ENCODE peak calls at places on chromosome 18, in ten cellular contexts. One of them, this sample, is unnamed.

GRCh38 chr18:63119647-63120046 is 199.9 kb downstream of the BCL2 start:
- DNase-seq in CD4-positive, alpha-beta T cell: no peak
- DNase-seq in heart left ventricle: no peak
- DNase-seq in HFFc6: peak
- DNase-seq in epithelial cell of proximal tubule: no peak
- DNase-seq in CD8-positive, alpha-beta T cell: no peak
- DNase-seq in prostate gland: peak
- DNase-seq in endothelial cell: peak
- DNase-seq in glutamatergic neuron: peak
- DNase-seq in OCI-LY7: no peak
- DNase-seq in this sample: peak

GRCh38 chr18:35344736-35345459 is 678 bp upstream of the ZNF24 start:
- DNase-seq in CD4-positive, alpha-beta T cell: no peak
- DNase-seq in HFFc6: peak
- DNase-seq in glutamatergic neuron: no peak
- DNase-seq in CD8-positive, alpha-beta T cell: no peak
- DNase-seq in OCI-LY7: peak
- DNase-seq in endothelial cell: no peak
- DNase-seq in epithelial cell of proximal tubule: no peak
- DNase-seq in prostate gland: no peak
- DNase-seq in heart left ventricle: no peak
- DNase-seq in this sample: no peak

GRCh38 chr18:57915848-57916596 is 112.9 kb upstream of the ATP8B1 start:
- DNase-seq in prostate gland: no peak
- DNase-seq in HFFc6: no peak
- DNase-seq in glutamatergic neuron: peak
- DNase-seq in CD8-positive, alpha-beta T cell: no peak
- DNase-seq in endothelial cell: peak
- DNase-seq in heart left ventricle: no peak
- DNase-seq in epithelial cell of proximal tubule: no peak
- DNase-seq in OCI-LY7: peak
- DNase-seq in CD4-positive, alpha-beta T cell: no peak
- DNase-seq in this sample: peak

GRCh38 chr18:2180586-2180985 is 390.7 kb downstream of the METTL4 start:
- DNase-seq in heart left ventricle: no peak
- DNase-seq in OCI-LY7: no peak
- DNase-seq in CD8-positive, alpha-beta T cell: no peak
- DNase-seq in CD4-positive, alpha-beta T cell: no peak
- DNase-seq in HFFc6: no peak
- DNase-seq in glutamatergic neuron: no peak
- DNase-seq in prostate gland: no peak
- DNase-seq in epithelial cell of proximal tubule: no peak
- DNase-seq in endothelial cell: no peak
- DNase-seq in this sample: no peak

GRCh38 chr18:13614701-13615288 is 111.6 kb downstream of the FAM210A start:
- DNase-seq in prostate gland: no peak
- DNase-seq in CD8-positive, alpha-beta T cell: peak
- DNase-seq in heart left ventricle: peak
- DNase-seq in HFFc6: no peak
- DNase-seq in epithelial cell of proximal tubule: no peak
- DNase-seq in CD4-positive, alpha-beta T cell: no peak
- DNase-seq in glutamatergic neuron: no peak
- DNase-seq in endothelial cell: no peak
- DNase-seq in OCI-LY7: peak
- DNase-seq in this sample: no peak

GRCh38 chr18:22601481-22601880 is 183.8 kb upstream of the CTAGE1 start:
- DNase-seq in HFFc6: peak
- DNase-seq in CD8-positive, alpha-beta T cell: no peak
- DNase-seq in heart left ventricle: no peak
- DNase-seq in CD4-positive, alpha-beta T cell: no peak
- DNase-seq in endothelial cell: no peak
- DNase-seq in OCI-LY7: no peak
- DNase-seq in glutamatergic neuron: no peak
- DNase-seq in epithelial cell of proximal tubule: no peak
- DNase-seq in prostate gland: no peak
- DNase-seq in this sample: no peak

GRCh38 chr18:11561293-11561692 is 48.1 kb upstream of the SLC35G4 start:
- DNase-seq in CD8-positive, alpha-beta T cell: no peak
- DNase-seq in epithelial cell of proximal tubule: no peak
- DNase-seq in glutamatergic neuron: no peak
- DNase-seq in OCI-LY7: no peak
- DNase-seq in CD4-positive, alpha-beta T cell: no peak
- DNase-seq in prostate gland: no peak
- DNase-seq in endothelial cell: no peak
- DNase-seq in heart left ventricle: no peak
- DNase-seq in HFFc6: no peak
- DNase-seq in this sample: no peak

GRCh38 chr18:38262666-38263065 is 697.1 kb upstream of the CELF4 start:
- DNase-seq in CD8-positive, alpha-beta T cell: no peak
- DNase-seq in OCI-LY7: no peak
- DNase-seq in glutamatergic neuron: no peak
- DNase-seq in epithelial cell of proximal tubule: no peak
- DNase-seq in HFFc6: no peak
- DNase-seq in CD4-positive, alpha-beta T cell: no peak
- DNase-seq in heart left ventricle: no peak
- DNase-seq in prostate gland: no peak
- DNase-seq in endothelial cell: no peak
- DNase-seq in this sample: no peak

GRCh38 chr18:75896865-75897264 is 469.4 kb upstream of the SMIM21 start:
- DNase-seq in glutamatergic neuron: no peak
- DNase-seq in CD4-positive, alpha-beta T cell: no peak
- DNase-seq in CD8-positive, alpha-beta T cell: no peak
- DNase-seq in HFFc6: no peak
- DNase-seq in epithelial cell of proximal tubule: no peak
- DNase-seq in prostate gland: no peak
- DNase-seq in heart left ventricle: no peak
- DNase-seq in OCI-LY7: no peak
- DNase-seq in endothelial cell: peak
- DNase-seq in this sample: no peak

GRCh38 chr18:55405655-55406373 is 182.2 kb downstream of the TCF4 start:
- DNase-seq in prostate gland: peak
- DNase-seq in CD8-positive, alpha-beta T cell: no peak
- DNase-seq in endothelial cell: no peak
- DNase-seq in CD4-positive, alpha-beta T cell: no peak
- DNase-seq in epithelial cell of proximal tubule: peak
- DNase-seq in glutamatergic neuron: no peak
- DNase-seq in HFFc6: peak
- DNase-seq in OCI-LY7: no peak
- DNase-seq in heart left ventricle: peak
- DNase-seq in this sample: peak
- TF ChIP-seq CTCF in prostate gland: no peak
- TF ChIP-seq CTCF in CD8-positive, alpha-beta T cell: no peak
- TF ChIP-seq CTCF in endothelial cell: no peak
- TF ChIP-seq CTCF in CD4-positive, alpha-beta T cell: no peak
- TF ChIP-seq CTCF in epithelial cell of proximal tubule: peak
- TF ChIP-seq CTCF in glutamatergic neuron: no peak
- TF ChIP-seq CTCF in HFFc6: peak
- TF ChIP-seq CTCF in OCI-LY7: no peak
- TF ChIP-seq CTCF in heart left ventricle: no peak
- TF ChIP-seq CTCF in this sample: no peak

DNA sequence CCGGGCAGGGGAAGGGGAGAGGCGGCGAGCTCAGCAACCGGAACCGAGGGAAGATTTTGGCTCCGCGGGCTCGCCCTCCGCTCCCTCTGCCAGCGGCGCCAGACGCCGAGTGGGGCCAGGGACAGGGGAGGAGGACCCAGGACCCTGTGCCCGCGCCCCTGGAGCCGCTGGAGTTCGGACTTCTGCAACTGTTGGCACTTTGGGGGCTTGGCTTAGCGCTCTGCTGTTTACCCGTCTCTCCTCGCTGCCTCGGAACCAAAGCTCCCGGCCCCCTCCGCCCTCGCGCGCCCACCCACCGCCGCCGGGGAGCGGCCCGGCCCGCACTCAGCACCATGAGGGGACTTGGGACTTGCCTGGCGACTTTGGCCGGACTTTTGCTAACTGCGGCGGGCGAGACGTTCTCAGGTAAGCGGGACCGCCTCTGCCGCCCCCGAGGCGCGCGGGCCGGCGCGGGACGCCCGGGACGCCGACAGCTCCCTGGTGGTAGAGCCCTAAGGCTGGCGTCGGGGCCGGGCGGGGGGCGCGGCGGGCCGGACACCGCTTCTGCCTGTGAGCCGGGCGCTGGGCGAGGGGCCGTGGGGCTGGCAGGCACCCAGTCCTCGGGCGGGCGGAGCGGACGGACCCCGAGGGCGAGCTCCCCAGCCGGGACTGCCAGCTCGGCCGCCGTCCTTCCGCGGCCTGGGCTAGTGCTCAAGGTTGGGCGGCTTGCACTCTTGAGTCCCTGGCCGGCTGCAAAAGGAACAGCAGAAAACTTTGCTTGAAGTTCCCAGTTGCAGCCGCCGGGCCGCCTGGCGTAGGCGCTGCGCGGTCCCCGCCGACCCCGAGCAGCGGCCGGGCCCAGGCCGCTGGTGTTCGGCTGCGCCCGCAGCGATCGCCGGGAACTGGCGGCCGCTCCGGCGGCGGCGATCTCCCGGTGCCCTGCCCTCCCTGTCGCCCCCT is 640 bp downstream of the PTPRM start:
- DNase-seq in endothelial cell: peak
- DNase-seq in heart left ventricle: peak
- DNase-seq in prostate gland: peak
- DNase-seq in glutamatergic neuron: peak
- DNase-seq in CD4-positive, alpha-beta T cell: no peak
- DNase-seq in HFFc6: peak
- DNase-seq in CD8-positive, alpha-beta T cell: no peak
- DNase-seq in epithelial cell of proximal tubule: no peak
- DNase-seq in OCI-LY7: no peak
- DNase-seq in this sample: peak
- TF ChIP-seq CTCF in endothelial cell: no peak
- TF ChIP-seq CTCF in heart left ventricle: no peak
- TF ChIP-seq CTCF in prostate gland: no peak
- TF ChIP-seq CTCF in glutamatergic neuron: no peak
- TF ChIP-seq CTCF in CD4-positive, alpha-beta T cell: no peak
- TF ChIP-seq CTCF in HFFc6: no peak
- TF ChIP-seq CTCF in CD8-positive, alpha-beta T cell: no peak
- TF ChIP-seq CTCF in epithelial cell of proximal tubule: no peak
- TF ChIP-seq CTCF in OCI-LY7: no peak
- TF ChIP-seq CTCF in this sample: no peak

GRCh38 chr18:36622610-36623009 is 206.2 kb downstream of the TPGS2 start:
- DNase-seq in endothelial cell: no peak
- DNase-seq in prostate gland: no peak
- DNase-seq in CD8-positive, alpha-beta T cell: no peak
- DNase-seq in CD4-positive, alpha-beta T cell: no peak
- DNase-seq in HFFc6: no peak
- DNase-seq in glutamatergic neuron: no peak
- DNase-seq in OCI-LY7: no peak
- DNase-seq in epithelial cell of proximal tubule: no peak
- DNase-seq in heart left ventricle: no peak
- DNase-seq in this sample: no peak

GRCh38 chr18:36625386-36625785 is 203.4 kb downstream of the TPGS2 start:
- DNase-seq in HFFc6: no peak
- DNase-seq in heart left ventricle: no peak
- DNase-seq in glutamatergic neuron: no peak
- DNase-seq in CD8-positive, alpha-beta T cell: no peak
- DNase-seq in endothelial cell: no peak
- DNase-seq in prostate gland: no peak
- DNase-seq in epithelial cell of proximal tubule: no peak
- DNase-seq in OCI-LY7: no peak
- DNase-seq in CD4-positive, alpha-beta T cell: no peak
- DNase-seq in this sample: no peak

GRCh38 chr18:36627616-36628015 is 201.2 kb downstream of the TPGS2 start:
- DNase-seq in CD8-positive, alpha-beta T cell: no peak
- DNase-seq in prostate gland: no peak
- DNase-seq in OCI-LY7: no peak
- DNase-seq in glutamatergic neuron: no peak
- DNase-seq in CD4-positive, alpha-beta T cell: no peak
- DNase-seq in HFFc6: no peak
- DNase-seq in endothelial cell: no peak
- DNase-seq in epithelial cell of proximal tubule: no peak
- DNase-seq in heart left ventricle: no peak
- DNase-seq in this sample: no peak

GRCh38 chr18:36623681-36624080 is 205.1 kb downstream of the TPGS2 start:
- DNase-seq in CD4-positive, alpha-beta T cell: no peak
- DNase-seq in OCI-LY7: no peak
- DNase-seq in CD8-positive, alpha-beta T cell: no peak
- DNase-seq in HFFc6: no peak
- DNase-seq in glutamatergic neuron: no peak
- DNase-seq in prostate gland: no peak
- DNase-seq in epithelial cell of proximal tubule: no peak
- DNase-seq in endothelial cell: no peak
- DNase-seq in heart left ventricle: no peak
- DNase-seq in this sample: no peak

DNA sequence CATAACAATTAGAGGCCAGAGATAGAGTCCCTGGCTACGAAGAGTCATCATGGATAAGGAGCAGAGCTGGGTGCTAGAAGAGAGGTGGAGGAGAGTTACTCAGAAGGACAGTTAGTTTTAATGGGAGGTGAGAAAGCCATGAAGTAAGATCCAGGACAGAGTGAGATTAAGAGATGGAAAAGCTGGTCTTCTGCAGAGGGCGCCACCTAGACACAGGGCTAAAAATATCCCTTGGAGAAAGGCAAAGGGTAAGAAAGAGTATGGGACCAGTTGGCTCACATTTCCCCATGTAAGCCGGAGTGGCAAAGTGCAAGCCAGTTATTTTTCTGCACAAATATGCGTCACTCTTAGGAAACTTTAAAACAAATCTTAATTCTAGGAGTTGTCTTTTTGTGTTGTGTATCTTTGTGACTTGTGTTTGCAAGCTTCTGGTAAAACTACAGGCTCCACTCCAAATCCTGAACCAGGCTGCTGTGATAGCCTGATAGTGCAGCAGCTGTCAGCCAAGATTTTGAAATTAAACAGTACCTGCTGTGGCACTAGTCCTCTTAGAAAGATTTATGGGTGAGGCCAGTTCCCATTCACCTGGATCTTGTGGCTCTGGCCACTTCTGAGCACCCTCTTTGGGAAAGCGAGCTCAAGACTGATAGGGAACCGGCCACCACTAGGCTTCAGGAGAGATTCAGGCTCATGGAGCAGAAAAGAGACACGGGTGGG is 204.2 kb downstream of the TPGS2 start:
- DNase-seq in OCI-LY7: no peak
- DNase-seq in HFFc6: no peak
- DNase-seq in endothelial cell: no peak
- DNase-seq in CD4-positive, alpha-beta T cell: no peak
- DNase-seq in prostate gland: no peak
- DNase-seq in epithelial cell of proximal tubule: no peak
- DNase-seq in heart left ventricle: no peak
- DNase-seq in CD8-positive, alpha-beta T cell: no peak
- DNase-seq in glutamatergic neuron: no peak
- DNase-seq in this sample: no peak
- TF ChIP-seq CTCF in OCI-LY7: no peak
- TF ChIP-seq CTCF in HFFc6: peak
- TF ChIP-seq CTCF in endothelial cell: no peak
- TF ChIP-seq CTCF in CD4-positive, alpha-beta T cell: no peak
- TF ChIP-seq CTCF in prostate gland: no peak
- TF ChIP-seq CTCF in epithelial cell of proximal tubule: peak
- TF ChIP-seq CTCF in heart left ventricle: no peak
- TF ChIP-seq CTCF in CD8-positive, alpha-beta T cell: no peak
- TF ChIP-seq CTCF in glutamatergic neuron: no peak
- TF ChIP-seq CTCF in this sample: no peak

DNA sequence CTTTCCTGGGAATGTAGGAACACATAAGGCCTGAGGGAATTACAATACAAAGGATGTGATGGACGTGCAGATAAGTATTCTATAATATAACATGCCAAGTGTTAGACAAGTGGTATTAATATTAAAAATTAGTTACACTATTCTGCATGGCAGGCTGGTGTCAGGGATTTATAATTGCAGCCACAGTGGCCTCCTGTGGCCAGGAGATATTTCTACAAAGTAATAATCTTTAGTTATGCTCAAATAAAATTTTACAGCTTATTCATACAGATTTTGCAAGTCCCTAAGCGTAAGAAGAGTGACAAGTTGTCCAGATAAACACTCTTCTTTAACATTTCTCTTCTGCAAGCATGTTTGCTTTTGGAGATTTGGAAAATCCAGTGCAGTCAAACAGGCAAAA is 90.4 kb upstream of the CBLN2 start:
- DNase-seq in HFFc6: no peak
- DNase-seq in glutamatergic neuron: no peak
- DNase-seq in endothelial cell: no peak
- DNase-seq in prostate gland: no peak
- DNase-seq in OCI-LY7: no peak
- DNase-seq in CD8-positive, alpha-beta T cell: no peak
- DNase-seq in CD4-positive, alpha-beta T cell: no peak
- DNase-seq in heart left ventricle: no peak
- DNase-seq in epithelial cell of proximal tubule: no peak
- DNase-seq in this sample: no peak
- TF ChIP-seq CTCF in HFFc6: no peak
- TF ChIP-seq CTCF in glutamatergic neuron: no peak
- TF ChIP-seq CTCF in endothelial cell: no peak
- TF ChIP-seq CTCF in prostate gland: no peak
- TF ChIP-seq CTCF in OCI-LY7: no peak
- TF ChIP-seq CTCF in CD8-positive, alpha-beta T cell: no peak
- TF ChIP-seq CTCF in CD4-positive, alpha-beta T cell: no peak
- TF ChIP-seq CTCF in heart left ventricle: no peak
- TF ChIP-seq CTCF in epithelial cell of proximal tubule: no peak
- TF ChIP-seq CTCF in this sample: no peak

This sample was measured in colonic mucosa.